ENCODE peak calls at places on chromosome 3, in eight cellular contexts. G is GM23338, O is SK-N-SH, J is PC-3, S is OCI-LY7, H is neural progenitor cell, Y is HCT116, D is MM.1S. K is an unnamed sample.

GRCh38 chr3:141085331-141086047 is 34.3 kb downstream of the SPSB4 start:
- DNase-seq in G (no peak), O (no peak), J (no peak), S (no peak), H (no peak), Y (no peak), D (no peak), K (no peak)

GRCh38 chr3:194711913-194712312 is 26.2 kb downstream of the FAM43A start:
- DNase-seq in G (peak), O (no peak), J (peak), S (no peak), H (no peak), Y (peak), D (no peak), K (peak)

GRCh38 chr3:73056365-73057150 is 4.9 kb upstream of the EBLN2 start:
- DNase-seq in G (peak), O (peak), J (peak), S (peak), H (peak), Y (peak), D (peak), K (peak)

GRCh38 chr3:112640333-112640863 is 545 bp downstream of the CCDC80 start:
- DNase-seq in G (no peak), O (peak), J (peak), S (no peak), H (peak), Y (no peak), D (no peak), K (peak)

GRCh38 chr3:131995936-131996335 is 38.9 kb downstream of the CPNE4 start:
- DNase-seq in G (no peak), O (no peak), J (peak), S (no peak), H (no peak), Y (no peak), D (no peak), K (no peak)

GRCh38 chr3:58167431-58168351 is 43.1 kb downstream of the DNASE1L3 start:
- DNase-seq in G (peak), O (peak), J (peak), S (peak), H (peak), Y (no peak), D (peak), K (peak)

GRCh38 chr3:50297384-50297775 is 1.8 kb downstream of the HYAL3 start:
- DNase-seq in G (no peak), O (no peak), J (no peak), S (no peak), H (peak), Y (no peak), D (no peak), K (no peak)

GRCh38 chr3:13879102-13879945 is 547 bp downstream of the WNT7A start:
- DNase-seq in G (peak), O (peak), J (peak), S (no peak), H (peak), Y (no peak), D (no peak), K (peak)

GRCh38 chr3:176514297-176514696 is 683.0 kb downstream of the TBL1XR1 start:
- DNase-seq in G (peak), O (no peak), J (peak), S (peak), H (peak), Y (peak), D (peak), K (peak)

GRCh38 chr3:37902674-37903073 is 41.0 kb downstream of the CTDSPL start:
- DNase-seq in G (no peak), O (no peak), J (no peak), S (no peak), H (no peak), Y (no peak), D (no peak), K (no peak)

GRCh38 chr3:35784162-35784561 is 144.8 kb downstream of the ARPP21 start:
- DNase-seq in G (no peak), O (no peak), J (no peak), S (no peak), H (no peak), Y (no peak), D (no peak), K (no peak)

GRCh38 chr3:94004301-94004910 is 24.0 kb downstream of the STX19 start:
- DNase-seq in G (peak), O (peak), J (peak), S (peak), H (peak), Y (peak), D (peak), K (peak)

GRCh38 chr3:17783426-17783825 is 41.0 kb upstream of the TBC1D5 start:
- DNase-seq in G (no peak), O (no peak), J (no peak), S (no peak), H (no peak), Y (no peak), D (no peak), K (no peak)

GRCh38 chr3:45026957-45027356 is 854 bp downstream of the CLEC3B start:
- DNase-seq in G (no peak), O (no peak), J (no peak), S (no peak), H (no peak), Y (no peak), D (no peak), K (no peak)

GRCh38 chr3:62065985-62066693 is 307.2 kb downstream of the FEZF2 start:
- DNase-seq in G (no peak), O (no peak), J (no peak), S (no peak), H (no peak), Y (no peak), D (no peak), K (peak)
- TF ChIP-seq EZH2phosphoT487 in G (no peak), O (no peak), J (no peak), S (no peak), H (no peak), Y (no peak), D (no peak), K (no peak)

DNA sequence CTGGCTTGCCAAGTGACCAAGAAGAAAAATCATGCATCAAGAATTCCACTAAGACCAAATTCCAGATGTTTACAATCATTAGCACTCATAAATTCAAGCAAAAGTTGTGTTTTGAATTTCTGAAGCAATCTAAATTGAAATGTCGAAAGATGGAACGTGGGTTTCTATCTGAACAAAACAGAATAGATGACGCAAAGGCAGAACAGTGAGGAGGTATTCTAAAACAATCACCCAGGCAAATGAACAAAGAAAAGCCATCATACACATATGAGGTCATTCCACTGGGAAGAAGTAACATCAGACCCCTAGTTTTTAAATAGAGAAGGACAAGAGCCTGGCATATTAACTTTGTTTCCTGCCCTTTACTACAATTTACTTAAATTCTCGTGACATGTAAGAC is 58.0 kb downstream of the MCF2L2 start:
- DNase-seq in G (no peak), O (no peak), J (peak), S (no peak), H (no peak), Y (no peak), D (no peak), K (no peak)
- H3K27ac ChIP-seq in G (no peak), O (no peak), J (peak), S (no peak), H (no peak), Y (peak), D (no peak), K (peak)

GRCh38 chr3:59425942-59426341 is 376.1 kb upstream of the CFAP20DC start:
- DNase-seq in G (no peak), O (no peak), J (no peak), S (peak), H (no peak), Y (no peak), D (peak), K (no peak)
- TF ChIP-seq EZH2phosphoT487 in G (no peak), O (no peak), J (no peak), S (no peak), H (no peak), Y (no peak), D (no peak), K (no peak)

GRCh38 chr3:115151921-115152320 is 4.8 kb upstream of the ZBTB20 start:
- DNase-seq in G (no peak), O (no peak), J (no peak), S (no peak), H (peak), Y (no peak), D (no peak), K (no peak)

GRCh38 chr3:115156255-115156654 is 9.2 kb upstream of the ZBTB20 start:
- DNase-seq in G (peak), O (no peak), J (peak), S (no peak), H (no peak), Y (no peak), D (no peak), K (no peak)

GRCh38 chr3:115160295-115160694 is 13.2 kb upstream of the ZBTB20 start:
- DNase-seq in G (no peak), O (no peak), J (no peak), S (no peak), H (no peak), Y (no peak), D (peak), K (no peak)

GRCh38 chr3:115154611-115155010 is 7.5 kb upstream of the ZBTB20 start:
- DNase-seq in G (no peak), O (no peak), J (no peak), S (no peak), H (no peak), Y (no peak), D (no peak), K (no peak)
- H3K27ac ChIP-seq in G (no peak), O (no peak), J (no peak), S (no peak), H (no peak), Y (no peak), D (no peak), K (no peak)